ENCODE peak calls at places on chromosome 2, in eight cellular contexts. F is 8988T, S is NCI-H82, A is tibial artery, O is MCF 10A, B is HuH-7, L is left ventricle myocardium inferior, U is GM13977. C is an unnamed sample.

GRCh38 chr2:9941196-9941995 is 10.1 kb upstream of the GRHL1 start:
- DNase-seq in F (no peak), S (no peak), A (no peak), O (no peak), B (no peak), L (no peak), U (no peak), C (peak)

GRCh38 chr2:237154050-237154638 is 68.5 kb downstream of the COPS8 start:
- DNase-seq in F (no peak), S (peak), A (no peak), O (peak), B (peak), L (no peak), U (peak), C (peak)

GRCh38 chr2:133568172-133568571 is at the start of gene NCKAP5:
- DNase-seq in F (no peak), S (peak), A (no peak), O (no peak), B (peak), L (no peak), U (no peak), C (no peak)

GRCh38 chr2:121519732-121520640 is 10.7 kb upstream of the RNU4ATAC start:
- DNase-seq in F (no peak), S (no peak), A (no peak), O (no peak), B (no peak), L (no peak), U (no peak), C (no peak)

GRCh38 chr2:158079672-158080071 is 22.0 kb upstream of the UPP2 start:
- DNase-seq in F (no peak), S (peak), A (no peak), O (no peak), B (no peak), L (no peak), U (no peak), C (no peak)

GRCh38 chr2:62539892-62540785 is 34.1 kb upstream of the TMEM17 start:
- DNase-seq in F (no peak), S (no peak), A (no peak), O (no peak), B (peak), L (no peak), U (no peak), C (no peak)

GRCh38 chr2:237875234-237876055 is 16.0 kb downstream of the RAMP1 start:
- DNase-seq in F (no peak), S (no peak), A (peak), O (no peak), B (no peak), L (no peak), U (no peak), C (no peak)

GRCh38 chr2:9909106-9909505 is 42.4 kb upstream of the GRHL1 start:
- DNase-seq in F (no peak), S (no peak), A (no peak), O (no peak), B (no peak), L (no peak), U (no peak), C (no peak)

C was measured in HTR-8/SVneo.